ENCODE peak calls at places on chromosomes 13 and 19, in ten cellular contexts. Z is stomach, F is gastrocnemius medialis, R is adrenal gland, X is uterus, V is transverse colon, D is IMR-90, T is H1, B is HepG2, I is upper lobe of left lung. P is an unnamed sample.

GRCh38 chr13:111338841-111339240 is 18.4 kb downstream of the TEX29 start:
- DNase-seq in Z (no peak), F (no peak), R (no peak), X (no peak), V (no peak), D (no peak), T (no peak), B (no peak), I (no peak), P (no peak)

GRCh38 chr13:99926014-99926731 is 45.4 kb downstream of the ZIC5 start:
- DNase-seq in Z (peak; percentile 57), F (no peak), R (peak; percentile 69), X (no peak), V (peak; percentile 54), D (peak; percentile 16), T (no peak), B (no peak), I (peak; percentile 26), P (no peak)

GRCh38 chr13:97256343-97256783 is 34.2 kb downstream of the MBNL2 start:
- DNase-seq in Z (no peak), F (no peak), R (no peak), X (no peak), V (no peak), D (peak; percentile 97), T (no peak), B (peak; percentile 85), I (no peak), P (no peak)

GRCh38 chr19:3697094-3697493 is 3.2 kb downstream of the PIP5K1C start:
- DNase-seq in Z (no peak), F (no peak), R (no peak), X (no peak), V (no peak), D (no peak), T (no peak), B (no peak), I (no peak), P (no peak)

GRCh38 chr13:102484329-102484728 is 82.5 kb upstream of the FGF14 start:
- DNase-seq in Z (no peak), F (no peak), R (no peak), X (no peak), V (no peak), D (peak; percentile 4), T (no peak), B (no peak), I (no peak), P (no peak)

GRCh38 chr13:30792257-30793000 is 57.1 kb downstream of the ALOX5AP start:
- DNase-seq in Z (peak; percentile 71), F (peak; percentile 55), R (peak; percentile 96), X (peak; percentile 78), V (peak; percentile 50), D (peak; percentile 94), T (no peak), B (peak; percentile 61), I (peak; percentile 48), P (peak; percentile 83)

GRCh38 chr13:111519490-111520170 is 199.2 kb downstream of the TEX29 start:
- DNase-seq in Z (no peak), F (no peak), R (no peak), X (no peak), V (no peak), D (no peak), T (no peak), B (no peak), I (no peak), P (no peak)

GRCh38 chr13:111114362-111115050 is 604 bp upstream of the ARHGEF7 start:
- DNase-seq in Z (no peak), F (peak; percentile 56), R (peak; percentile 71), X (peak; percentile 51), V (peak; percentile 31), D (peak; percentile 43), T (no peak), B (no peak), I (no peak), P (no peak)

GRCh38 chr13:20193142-20193923 is 595 bp upstream of the GJB2 start:
- DNase-seq in Z (no peak), F (no peak), R (no peak), X (no peak), V (no peak), D (no peak), T (peak; percentile 54), B (no peak), I (no peak), P (no peak)

GRCh38 chr19:18046066-18046718 is 38.2 kb downstream of the ARRDC2 start:
- DNase-seq in Z (peak; percentile 47), F (peak; percentile 58), R (peak; percentile 74), X (no peak), V (peak; percentile 15), D (peak; percentile 82), T (no peak), B (peak; percentile 31), I (no peak), P (peak; percentile 79)

GRCh38 chr13:49995535-49996165 is 1.2 kb upstream of the TRIM13 start:
- DNase-seq in Z (no peak), F (no peak), R (no peak), X (no peak), V (no peak), D (no peak), T (no peak), B (no peak), I (peak; percentile 45), P (no peak)

GRCh38 chr13:48403151-48403631 is 9.7 kb downstream of the LPAR6 start:
- DNase-seq in Z (no peak), F (no peak), R (no peak), X (no peak), V (no peak), D (peak; percentile 18), T (no peak), B (no peak), I (no peak), P (no peak)

GRCh38 chr19:53982056-53982455 is 9.4 kb upstream of the CACNG6 start:
- DNase-seq in Z (no peak), F (peak; percentile 14), R (no peak), X (no peak), V (no peak), D (no peak), T (peak; percentile 67), B (no peak), I (no peak), P (no peak)

GRCh38 chr19:41912899-41913475 is 15.3 kb downstream of the ERFL start:
- DNase-seq in Z (no peak), F (no peak), R (no peak), X (no peak), V (no peak), D (no peak), T (no peak), B (no peak), I (no peak), P (no peak)

GRCh38 chr13:24212254-24212653 is 51.7 kb downstream of the SPATA13 start:
- DNase-seq in Z (no peak), F (no peak), R (no peak), X (no peak), V (no peak), D (no peak), T (no peak), B (no peak), I (no peak), P (no peak)

GRCh38 chr13:24212674-24213073 is 52.2 kb downstream of the SPATA13 start:
- DNase-seq in Z (no peak), F (no peak), R (no peak), X (no peak), V (no peak), D (no peak), T (no peak), B (peak; percentile 51), I (no peak), P (peak; percentile 64)

GRCh38 chr13:24207841-24208240 is 47.3 kb downstream of the SPATA13 start:
- DNase-seq in Z (no peak), F (no peak), R (no peak), X (no peak), V (no peak), D (no peak), T (no peak), B (no peak), I (no peak), P (no peak)

GRCh38 chr13:24208314-24208713 is 47.8 kb downstream of the SPATA13 start:
- DNase-seq in Z (no peak), F (no peak), R (peak; percentile 70), X (no peak), V (no peak), D (peak; percentile 95), T (no peak), B (no peak), I (no peak), P (no peak)

GRCh38 chr13:24209138-24209537 is 48.6 kb downstream of the SPATA13 start:
- DNase-seq in Z (no peak), F (no peak), R (no peak), X (no peak), V (no peak), D (no peak), T (no peak), B (no peak), I (no peak), P (no peak)
- TF ChIP-seq POLR2A in Z (no peak), F (no peak), R (no peak), X (no peak), V (no peak), D (no peak), T (no peak), B (no peak), I (no peak), P (no peak)

GRCh38 chr13:59477011-59477410 is 686.7 kb downstream of the DIAPH3 start:
- DNase-seq in Z (no peak), F (no peak), R (no peak), X (no peak), V (no peak), D (no peak), T (no peak), B (peak; percentile 2), I (no peak), P (no peak)
- TF ChIP-seq CTCF in Z (no peak), F (no peak), R (no peak), X (no peak), V (no peak), D (peak; percentile 26), T (peak; percentile 63), B (peak; percentile 35), I (no peak), P (no peak)

GRCh38 chr19:8814176-8814575 is 17.9 kb downstream of the ZNF558 start:
- DNase-seq in Z (no peak), F (no peak), R (no peak), X (no peak), V (no peak), D (no peak), T (no peak), B (no peak), I (no peak), P (no peak)
- H3K36me3 ChIP-seq in Z (peaks cover 100% of the 10 kb centered on the region), F (peaks cover 100% of the 10 kb centered on the region), R (peaks cover 54% of the 10 kb centered on the region), X (no peaks in the 10 kb centered on the region), V (peaks cover 14% of the 10 kb centered on the region), D (peaks cover 55% of the 10 kb centered on the region), T (peaks cover 14% of the 10 kb centered on the region), B (peaks cover 5% of the 10 kb centered on the region), I (peaks cover 36% of the 10 kb centered on the region), P (peaks cover 73% of the 10 kb centered on the region)

GRCh38 chr19:39037194-39037593 is 4.8 kb upstream of the FBXO27 start:
- DNase-seq in Z (no peak), F (no peak), R (no peak), X (no peak), V (no peak), D (no peak), T (no peak), B (no peak), I (no peak), P (no peak)

GRCh38 chr19:39030854-39031367 is 1.4 kb downstream of the FBXO27 start:
- DNase-seq in Z (no peak), F (no peak), R (no peak), X (no peak), V (no peak), D (no peak), T (no peak), B (peak; percentile 84), I (no peak), P (no peak)

GRCh38 chr19:39032164-39032918 is at the start of gene FBXO27:
- DNase-seq in Z (no peak), F (no peak), R (peak; percentile 17), X (no peak), V (peak; percentile 10), D (no peak), T (peak; percentile 86), B (no peak), I (peak; percentile 54), P (peak; percentile 40)

GRCh38 chr19:39031368-39032163 is 783 bp downstream of the FBXO27 start:
- DNase-seq in Z (peak; percentile 98), F (peak; percentile 56), R (peak; percentile 85), X (peak; percentile 83), V (peak; percentile 90), D (no peak), T (peak; percentile 99), B (no peak), I (peak; percentile 97), P (peak; percentile 99)
- TF ChIP-seq POLR2A in Z (no peak), F (no peak), R (no peak), X (no peak), V (no peak), D (no peak), T (peak; percentile 3), B (no peak), I (no peak), P (peak; percentile 37)